ENCODE peak calls at places on chromosomes 11 and 22, in ten cellular contexts. M is ovary; V is fibroblast of pulmonary artery; B is lung; Q is IMR-90; E is A549; A is nephron progenitor cell; D is breast epithelium; K is CD4-positive, alpha-beta T cell; U is right lobe of liver. Y is an unnamed sample.

GRCh38 chr22:23088199-23088604 is 17.9 kb downstream of the GNAZ start:
- DNase-seq in V (no peak), B (no peak), E (no peak), A (no peak), K (no peak), M (no peak), U (no peak), D (no peak), Q (no peak), Y (no peak)

GRCh38 chr11:6693342-6694228 is 10.4 kb upstream of the MRPL17 start:
- DNase-seq in M (no peak), E (peak; percentile 16), Q (peak; percentile 84), K (no peak), B (no peak), U (no peak), D (no peak), V (peak; percentile 93), A (no peak), Y (peak; percentile 68)

GRCh38 chr22:30238136-30238535 is 8.4 kb downstream of the LIF start:
- DNase-seq in A (no peak), M (no peak), Q (no peak), B (no peak), D (no peak), K (no peak), E (no peak), U (no peak), V (no peak), Y (no peak)

GRCh38 chr11:35822815-35823495 is 120.9 kb upstream of the LDLRAD3 start:
- DNase-seq in Q (peak; percentile 13), U (no peak), D (no peak), M (no peak), V (peak; percentile 15), B (no peak), A (no peak), K (no peak), E (no peak), Y (no peak)

GRCh38 chr11:12625438-12626071 is 48.7 kb upstream of the TEAD1 start:
- DNase-seq in V (peak; percentile 62), U (no peak), M (no peak), B (no peak), A (no peak), E (peak; percentile 28), Q (peak; percentile 98), D (no peak), K (no peak), Y (peak; percentile 52)

GRCh38 chr11:65444314-65445051 is 21.9 kb downstream of the NEAT1 start:
- DNase-seq in V (peak; percentile 42), B (peak; percentile 30), A (no peak), D (no peak), U (peak; percentile 79), Q (peak; percentile 43), K (no peak), E (no peak), M (peak; percentile 37), Y (no peak)

GRCh38 chr11:109421981-109422590 is at the start of gene C11orf87:
- DNase-seq in U (peak; percentile 46), D (no peak), A (peak; percentile 67), K (no peak), Q (no peak), B (no peak), M (no peak), V (no peak), E (no peak), Y (no peak)

GRCh38 chr11:110524227-110524626 is 94.5 kb downstream of the FDX1 start:
- DNase-seq in M (no peak), Q (peak; percentile 99), K (no peak), B (no peak), U (no peak), E (peak; percentile 28), A (no peak), D (no peak), V (peak; percentile 65), Y (peak; percentile 69)

GRCh38 chr22:45441158-45441557 is 27.7 kb downstream of the RIBC2 start:
- DNase-seq in D (no peak), B (peak; percentile 45), A (peak; percentile 53), K (no peak), E (peak; percentile 57), U (no peak), M (peak; percentile 80), Q (peak; percentile 68), V (peak; percentile 74), Y (no peak)

GRCh38 chr22:23163665-23164064 is 16.6 kb upstream of the BCR start:
- DNase-seq in A (no peak), K (no peak), Q (no peak), U (peak; percentile 78), V (no peak), D (peak; percentile 75), B (no peak), E (no peak), M (peak; percentile 75), Y (no peak)

GRCh38 chr11:10666976-10667892 is 26.3 kb downstream of the IRAG1 start:
- DNase-seq in M (no peak), Q (peak; percentile 84), D (no peak), B (no peak), E (no peak), K (no peak), V (no peak), A (no peak), U (no peak), Y (peak; percentile 42)

GRCh38 chr11:66230171-66230570 is 38.3 kb upstream of the RAB1B start:
- DNase-seq in K (no peak), E (no peak), M (no peak), A (no peak), U (no peak), B (no peak), D (no peak), V (no peak), Q (no peak), Y (no peak)

GRCh38 chr22:36870250-36870649 is 9.4 kb downstream of the NCF4 start:
- DNase-seq in Q (no peak), D (peak; percentile 45), K (no peak), M (no peak), B (no peak), V (no peak), A (no peak), E (peak; percentile 19), U (no peak), Y (no peak)

GRCh38 chr11:43644626-43645299 is 35.8 kb upstream of the HSD17B12 start:
- DNase-seq in U (no peak), B (no peak), D (no peak), A (no peak), E (no peak), V (peak; percentile 26), M (no peak), K (no peak), Q (peak; percentile 3), Y (no peak)

GRCh38 chr11:65492637-65493366 is 6.0 kb upstream of the MALAT1 start:
- DNase-seq in V (peak; percentile 94), B (peak; percentile 78), D (peak; percentile 79), M (peak; percentile 94), A (no peak), K (no peak), E (peak; percentile 91), Q (peak; percentile 89), U (peak; percentile 75), Y (no peak)

GRCh38 chr11:86740628-86741488 is 59.5 kb upstream of the PRSS23 start:
- DNase-seq in K (no peak), Q (peak; percentile 98), U (no peak), E (peak; percentile 95), V (peak; percentile 98), M (peak; percentile 76), D (peak; percentile 75), B (peak; percentile 62), A (no peak), Y (peak; percentile 86)

GRCh38 chr11:14065153-14065552 is 102.6 kb downstream of the SPON1 start:
- DNase-seq in U (no peak), E (no peak), K (no peak), Q (no peak), V (no peak), M (no peak), D (no peak), B (no peak), A (no peak), Y (no peak)

GRCh38 chr11:1855886-1856265 is 3.0 kb downstream of the LSP1 start:
- DNase-seq in Q (no peak), V (no peak), B (no peak), D (no peak), K (no peak), A (no peak), U (no peak), M (no peak), E (no peak), Y (no peak)

GRCh38 chr22:35547993-35548761 is 7.5 kb downstream of the RASD2 start:
- DNase-seq in E (no peak), B (no peak), A (no peak), Q (no peak), K (no peak), V (no peak), D (no peak), U (no peak), M (no peak), Y (no peak)
- TF ChIP-seq CTCF in E (no peak), B (no peak), A (no peak), Q (peak; percentile 17), K (no peak), V (peak; percentile 25), D (no peak), U (no peak), M (no peak), Y (peak; percentile 5)

DNA sequence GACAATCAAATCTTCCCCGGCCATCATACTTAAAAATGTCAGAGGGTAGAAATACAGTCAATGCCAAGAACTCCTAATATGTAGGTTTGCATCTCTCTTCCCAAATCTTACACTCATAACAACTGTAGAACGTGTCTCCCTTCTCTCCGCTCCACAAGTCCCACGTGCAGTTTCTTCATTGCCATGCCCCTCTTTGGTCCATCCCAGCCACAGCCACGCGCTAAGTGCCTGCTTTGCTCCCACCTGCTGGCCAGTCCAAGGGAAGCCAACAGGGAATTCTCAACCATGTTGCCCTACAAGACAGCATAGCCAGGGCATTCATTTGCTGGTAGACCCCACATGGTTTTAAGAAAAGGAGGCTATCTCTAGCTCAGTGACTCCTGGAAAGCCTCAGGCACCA is 420.6 kb upstream of the ISX start:
- DNase-seq in V (no peak), K (no peak), E (peak; percentile 1), U (no peak), D (no peak), A (peak; percentile 12), B (no peak), Q (no peak), M (no peak), Y (no peak)
- TF ChIP-seq CTCF in V (no peak), K (no peak), E (no peak), U (no peak), D (no peak), A (no peak), B (no peak), Q (no peak), M (no peak), Y (no peak)

DNA sequence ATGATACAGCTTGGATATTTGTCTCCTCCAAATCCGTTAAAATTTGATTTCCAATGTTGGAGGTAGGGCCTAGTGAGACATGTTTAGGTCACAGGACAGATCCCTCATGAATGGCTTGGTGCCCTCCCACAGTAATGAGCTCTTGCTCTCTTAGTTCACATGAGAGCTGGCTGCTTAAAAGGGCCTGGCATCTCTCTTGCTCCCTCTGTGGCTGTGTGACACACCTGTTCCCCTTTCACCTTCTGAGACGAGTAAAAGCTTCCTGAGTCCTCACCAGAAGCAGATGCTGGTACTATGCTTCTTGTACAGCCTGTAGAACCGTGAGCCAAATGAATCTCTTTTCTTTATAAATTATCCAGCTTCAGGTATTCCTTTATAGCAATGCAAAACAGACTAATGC is 3.5 kb downstream of the VPS37C start:
- DNase-seq in M (no peak), U (no peak), K (peak; percentile 29), Q (no peak), D (no peak), B (no peak), V (no peak), A (no peak), E (no peak), Y (no peak)
- TF ChIP-seq CTCF in M (no peak), U (no peak), K (peak; percentile 25), Q (no peak), D (no peak), B (no peak), V (no peak), A (no peak), E (no peak), Y (no peak)

GRCh38 chr22:47617186-47617585 is 854.7 kb downstream of the TBC1D22A start:
- DNase-seq in E (no peak), U (no peak), Q (no peak), M (no peak), B (no peak), K (no peak), D (no peak), V (no peak), A (no peak), Y (no peak)
- TF ChIP-seq CTCF in E (no peak), U (no peak), Q (no peak), M (no peak), B (no peak), K (no peak), D (no peak), V (no peak), A (no peak), Y (no peak)